ENCODE peak calls at places on chromosome 19, in six cellular contexts. B, V, G, C, E and W are unnamed samples.

GRCh38 chr19:17526922-17527321 is 15.5 kb downstream of the PGLS start:
- DNase-seq in V (no peak), E (no peak), G (no peak), C (peak), B (no peak), W (no peak)

GRCh38 chr19:37304190-37304883 is 66.6 kb upstream of the ZNF527 start:
- DNase-seq in G (no peak), V (peak), C (peak), E (no peak), B (no peak), W (no peak)

GRCh38 chr19:39828634-39829032 is 5.3 kb downstream of the DYRK1B start:
- DNase-seq in C (no peak), G (no peak), V (no peak), B (no peak), E (no peak), W (no peak)

GRCh38 chr19:17761148-17761547 is 9.9 kb downstream of the FCHO1 start:
- DNase-seq in C (no peak), G (no peak), E (no peak), B (no peak), V (no peak), W (no peak)

GRCh38 chr19:35266904-35267817 is 1.6 kb upstream of the USF2 start:
- DNase-seq in E (no peak), B (peak), V (peak), C (peak), G (no peak), W (peak)

GRCh38 chr19:41703602-41704293 is 4.7 kb upstream of the CEACAM5 start:
- DNase-seq in V (no peak), B (no peak), C (no peak), E (no peak), G (no peak), W (no peak)

GRCh38 chr19:18442941-18443340 is 5.0 kb upstream of the ISYNA1 start:
- DNase-seq in G (no peak), E (no peak), B (no peak), V (no peak), C (no peak), W (no peak)

GRCh38 chr19:46624958-46625661 is at the start of gene PTGIR:
- DNase-seq in C (no peak), B (peak), E (no peak), G (no peak), V (no peak), W (peak)

GRCh38 chr19:43574424-43575155 is 737 bp downstream of the XRCC1 start:
- DNase-seq in V (no peak), B (no peak), G (no peak), E (no peak), C (no peak), W (no peak)

GRCh38 chr19:58001895-58002369 is 688 bp downstream of the ZNF606 start:
- DNase-seq in B (no peak), V (no peak), C (peak), E (no peak), G (no peak), W (no peak)

GRCh38 chr19:14019100-14019499 is 8.8 kb upstream of the RLN3 start:
- DNase-seq in V (no peak), G (no peak), C (no peak), E (no peak), B (no peak), W (no peak)

GRCh38 chr19:45716314-45717130 is 14.2 kb downstream of the FBXO46 start:
- DNase-seq in V (peak), B (peak), C (peak), G (no peak), E (no peak), W (no peak)

GRCh38 chr19:14555918-14556661 is 15.8 kb downstream of the NDUFB7 start:
- DNase-seq in V (no peak), G (no peak), B (no peak), C (no peak), E (no peak), W (no peak)

GRCh38 chr19:19580417-19580816 is 38.1 kb downstream of the PBX4 start:
- DNase-seq in V (no peak), G (no peak), B (no peak), C (no peak), E (no peak), W (no peak)

GRCh38 chr19:34577056-34577455 is 95.5 kb downstream of the WTIP start:
- DNase-seq in V (no peak), E (no peak), G (no peak), B (no peak), C (no peak), W (no peak)

GRCh38 chr19:48569814-48570213 is 17.8 kb downstream of the SULT2B1 start:
- DNase-seq in G (no peak), E (no peak), B (peak), V (no peak), C (no peak), W (no peak)

GRCh38 chr19:1239420-1239795 is 1.6 kb upstream of the CBARP start:
- DNase-seq in G (no peak), B (no peak), E (no peak), V (no peak), C (no peak), W (no peak)

GRCh38 chr19:18208098-18208951 is 4.5 kb upstream of the RAB3A start:
- DNase-seq in G (peak), B (peak), V (no peak), C (peak), E (peak), W (no peak)

GRCh38 chr19:38736413-38737280 is 7.6 kb downstream of the CAPN12 start:
- DNase-seq in B (no peak), C (peak), E (peak), V (no peak), G (no peak), W (no peak)

GRCh38 chr19:49889687-49890348 is 6.9 kb downstream of the IL4I1 start:
- DNase-seq in V (peak), B (peak), G (no peak), C (peak), E (peak), W (peak)

GRCh38 chr19:28530406-28531035 is 682.4 kb downstream of the UQCRFS1 start:
- DNase-seq in V (no peak), B (no peak), G (no peak), E (no peak), C (no peak), W (no peak)

GRCh38 chr19:35488677-35489076 is 1.6 kb downstream of the KRTDAP start:
- DNase-seq in B (no peak), G (no peak), C (no peak), E (no peak), V (no peak), W (no peak)

GRCh38 chr19:53308339-53308811 is 25.2 kb upstream of the ZNF845 start:
- DNase-seq in V (peak), E (no peak), G (no peak), C (no peak), B (no peak), W (no peak)

GRCh38 chr19:17831419-17831888 is 10.1 kb upstream of the INSL3 start:
- DNase-seq in C (no peak), G (no peak), E (no peak), V (no peak), B (no peak), W (no peak)

GRCh38 chr19:30564551-30565011 is 192.4 kb downstream of the ZNF536 start:
- DNase-seq in B (no peak), C (peak), E (no peak), V (peak), G (no peak), W (no peak)

GRCh38 chr19:24000656-24001055 is 86.0 kb downstream of the ZNF726 start:
- DNase-seq in G (no peak), E (no peak), C (peak), B (no peak), V (no peak), W (no peak)

GRCh38 chr19:10256551-10256950 is 4.5 kb downstream of the MRPL4 start:
- DNase-seq in V (no peak), C (no peak), G (no peak), B (no peak), E (no peak), W (no peak)